ENCODE peak calls at places on chromosomes 5 and 9, in five cellular contexts. N, R, K, V and A are unnamed samples.

GRCh38 chr5:61496406-61497307 is 164.6 kb downstream of the ZSWIM6 start:
- DNase-seq in N (no peak), R (no peak), K (no peak), V (no peak), A (no peak)

GRCh38 chr5:141199359-141200235 is at the start of gene PCDHB11:
- DNase-seq in N (peak; percentile 40), R (no peak), K (peak; percentile 17), V (peak; percentile 32), A (no peak)

GRCh38 chr9:83342731-83343130 is 195.5 kb downstream of the FRMD3 start:
- DNase-seq in N (no peak), R (no peak), K (no peak), V (no peak), A (no peak)

GRCh38 chr5:90399251-90399650 is 10.3 kb downstream of the CETN3 start:
- DNase-seq in N (no peak), R (no peak), K (no peak), V (no peak), A (no peak)

GRCh38 chr5:151745071-151745705 is 13.2 kb downstream of the ATOX1 start:
- DNase-seq in N (peak; percentile 80), R (peak; percentile 97), K (peak; percentile 100), V (peak; percentile 98), A (no peak)

GRCh38 chr5:132489871-132490483 is 596 bp downstream of the IRF1 start:
- DNase-seq in N (no peak), R (peak; percentile 75), K (no peak), V (peak; percentile 40), A (no peak)

GRCh38 chr5:59296317-59297264 is 596.9 kb downstream of the PDE4D start:
- DNase-seq in N (no peak), R (no peak), K (peak; percentile 62), V (peak; percentile 48), A (no peak)

GRCh38 chr5:56264417-56265025 is 31.4 kb upstream of the ANKRD55 start:
- DNase-seq in N (peak; percentile 66), R (peak; percentile 61), K (peak; percentile 45), V (peak; percentile 79), A (no peak)

GRCh38 chr9:19313573-19313972 is 66.5 kb downstream of the RPS6 start:
- DNase-seq in N (no peak), R (no peak), K (no peak), V (no peak), A (no peak)

GRCh38 chr5:31819926-31820516 is 181.1 kb downstream of the PDZD2 start:
- DNase-seq in N (peak; percentile 43), R (no peak), K (no peak), V (no peak), A (no peak)

GRCh38 chr5:375921-376871 is 54.7 kb downstream of the AHRR start:
- DNase-seq in N (no peak), R (peak; percentile 34), K (no peak), V (no peak), A (no peak)

GRCh38 chr5:78293856-78294249 is 645 bp downstream of the AP3B1 start:
- DNase-seq in N (no peak), R (no peak), K (peak; percentile 11), V (peak; percentile 16), A (no peak)

GRCh38 chr5:134100283-134101011 is 14.0 kb upstream of the TCF7 start:
- DNase-seq in N (no peak), R (no peak), K (peak; percentile 93), V (peak; percentile 85), A (peak; percentile 77)

GRCh38 chr9:133002147-133003070 is 23.9 kb downstream of the GFI1B start:
- DNase-seq in N (no peak), R (no peak), K (peak; percentile 88), V (peak; percentile 79), A (no peak)

GRCh38 chr5:5418764-5419163 is 3.7 kb upstream of the ICE1 start:
- DNase-seq in N (no peak), R (no peak), K (no peak), V (no peak), A (no peak)

GRCh38 chr9:109194157-109194556 is 27.1 kb upstream of the FRRS1L start:
- DNase-seq in N (no peak), R (no peak), K (no peak), V (no peak), A (no peak)

GRCh38 chr5:138212828-138213160 is 329 bp downstream of the CDC23 start:
- DNase-seq in N (no peak), R (no peak), K (no peak), V (no peak), A (no peak)

GRCh38 chr5:132008163-132008473 is 3.3 kb downstream of the ACSL6 start:
- DNase-seq in N (no peak), R (no peak), K (peak; percentile 56), V (peak; percentile 49), A (no peak)

GRCh38 chr9:105515811-105516413 is 42.0 kb upstream of the FKTN start:
- DNase-seq in N (no peak), R (no peak), K (no peak), V (no peak), A (no peak)

GRCh38 chr9:107190031-107190935 is 92.8 kb upstream of the RAD23B start:
- DNase-seq in N (no peak), R (no peak), K (peak; percentile 76), V (peak; percentile 25), A (no peak)

GRCh38 chr5:175564716-175565115 is 86.4 kb downstream of the SFXN1 start:
- DNase-seq in N (no peak), R (no peak), K (no peak), V (no peak), A (no peak)

GRCh38 chr5:139997276-139997675 is 45.8 kb downstream of the NRG2 start:
- DNase-seq in N (no peak), R (no peak), K (no peak), V (no peak), A (no peak)

GRCh38 chr5:74798977-74799911 is 32.2 kb downstream of the NSA2 start:
- DNase-seq in N (no peak), R (no peak), K (peak; percentile 19), V (no peak), A (no peak)

GRCh38 chr5:532521-533242 is 8.4 kb upstream of the SLC9A3 start:
- DNase-seq in N (no peak), R (no peak), K (no peak), V (no peak), A (no peak)

GRCh38 chr5:114377946-114378345 is 16.1 kb downstream of the KCNN2 start:
- DNase-seq in N (no peak), R (no peak), K (no peak), V (no peak), A (no peak)

GRCh38 chr5:97087138-97087537 is 55.3 kb downstream of the LIX1 start:
- DNase-seq in N (no peak), R (no peak), K (no peak), V (no peak), A (no peak)

GRCh38 chr9:2271426-2271825 is 256.3 kb downstream of the SMARCA2 start:
- DNase-seq in N (peak; percentile 30), R (peak; percentile 91), K (peak; percentile 4), V (peak; percentile 79), A (no peak)

GRCh38 chr9:128846680-128847030 is 17.1 kb upstream of the SPOUT1 start:
- DNase-seq in N (no peak), R (no peak), K (no peak), V (no peak), A (no peak)

GRCh38 chr5:103375356-103375755 is 116.8 kb downstream of the MACIR start:
- DNase-seq in N (peak; percentile 83), R (no peak), K (no peak), V (peak; percentile 43), A (no peak)

GRCh38 chr5:116554764-116555163 is 19.9 kb downstream of the SEMA6A start:
- DNase-seq in N (no peak), R (no peak), K (no peak), V (no peak), A (no peak)

GRCh38 chr5:142657446-142657845 is 28.4 kb downstream of the FGF1 start:
- DNase-seq in N (no peak), R (no peak), K (no peak), V (no peak), A (no peak)

GRCh38 chr9:95103385-95104087 is 214.0 kb downstream of the FANCC start:
- DNase-seq in N (no peak), R (no peak), K (no peak), V (no peak), A (no peak)

GRCh38 chr9:3525088-3525835 is 539 bp downstream of the RFX3 start:
- DNase-seq in N (no peak), R (no peak), K (peak; percentile 6), V (no peak), A (peak; percentile 18)

GRCh38 chr9:79256691-79257213 is 315.0 kb upstream of the TLE4 start:
- DNase-seq in N (no peak), R (no peak), K (peak; percentile 9), V (no peak), A (no peak)

GRCh38 chr5:107868994-107869393 is 198.3 kb upstream of the EFNA5 start:
- DNase-seq in N (no peak), R (no peak), K (no peak), V (no peak), A (no peak)